ENCODE peak calls at places on chromosomes 5 and 9, in ten cellular contexts. Y is uterus, H is Peyer's patch, V is PC-3, U is mucosa of descending colon, J is stomach, W is body of pancreas, E is adrenal gland, A is lung, B is cardiac muscle cell. X is an unnamed sample.

GRCh38 chr9:35552837-35553236 is 52.2 kb upstream of the TESK1 start:
- DNase-seq in Y (no peak), H (no peak), V (peak; percentile 20), U (no peak), J (no peak), W (no peak), E (no peak), A (no peak), B (no peak), X (no peak)

GRCh38 chr5:56123531-56124243 is 109.4 kb downstream of the ANKRD55 start:
- DNase-seq in Y (peak; percentile 67), H (peak; percentile 58), V (peak; percentile 87), U (peak; percentile 24), J (peak; percentile 27), W (peak; percentile 69), E (peak; percentile 81), A (peak; percentile 59), B (peak; percentile 50), X (peak; percentile 98)

GRCh38 chr5:158807947-158808346 is 291.8 kb downstream of the EBF1 start:
- DNase-seq in Y (no peak), H (no peak), V (no peak), U (no peak), J (no peak), W (no peak), E (peak; percentile 4), A (no peak), B (no peak), X (no peak)

GRCh38 chr5:117681855-117682254 is 1107.2 kb upstream of the SEMA6A start:
- DNase-seq in Y (no peak), H (no peak), V (no peak), U (no peak), J (no peak), W (no peak), E (no peak), A (no peak), B (no peak), X (no peak)

GRCh38 chr5:40652441-40653220 is 27.1 kb upstream of the PTGER4 start:
- DNase-seq in Y (no peak), H (no peak), V (no peak), U (peak; percentile 34), J (no peak), W (no peak), E (no peak), A (no peak), B (no peak), X (no peak)

GRCh38 chr9:214488-215448 is at the start of gene DOCK8:
- DNase-seq in Y (peak; percentile 22), H (peak; percentile 87), V (peak; percentile 63), U (peak; percentile 73), J (peak; percentile 83), W (peak; percentile 78), E (peak; percentile 76), A (peak; percentile 81), B (peak; percentile 72), X (peak; percentile 15)

GRCh38 chr9:35035851-35036701 is 36.3 kb downstream of the VCP start:
- DNase-seq in Y (peak; percentile 60), H (peak; percentile 55), V (no peak), U (peak; percentile 31), J (peak; percentile 39), W (no peak), E (peak; percentile 27), A (peak; percentile 45), B (no peak), X (no peak)

GRCh38 chr5:31854625-31855526 is 215.9 kb downstream of the PDZD2 start:
- DNase-seq in Y (peak; percentile 75), H (no peak), V (peak; percentile 79), U (peak; percentile 4), J (peak; percentile 50), W (peak; percentile 15), E (peak; percentile 24), A (peak; percentile 51), B (peak; percentile 59), X (peak; percentile 56)

DNA sequence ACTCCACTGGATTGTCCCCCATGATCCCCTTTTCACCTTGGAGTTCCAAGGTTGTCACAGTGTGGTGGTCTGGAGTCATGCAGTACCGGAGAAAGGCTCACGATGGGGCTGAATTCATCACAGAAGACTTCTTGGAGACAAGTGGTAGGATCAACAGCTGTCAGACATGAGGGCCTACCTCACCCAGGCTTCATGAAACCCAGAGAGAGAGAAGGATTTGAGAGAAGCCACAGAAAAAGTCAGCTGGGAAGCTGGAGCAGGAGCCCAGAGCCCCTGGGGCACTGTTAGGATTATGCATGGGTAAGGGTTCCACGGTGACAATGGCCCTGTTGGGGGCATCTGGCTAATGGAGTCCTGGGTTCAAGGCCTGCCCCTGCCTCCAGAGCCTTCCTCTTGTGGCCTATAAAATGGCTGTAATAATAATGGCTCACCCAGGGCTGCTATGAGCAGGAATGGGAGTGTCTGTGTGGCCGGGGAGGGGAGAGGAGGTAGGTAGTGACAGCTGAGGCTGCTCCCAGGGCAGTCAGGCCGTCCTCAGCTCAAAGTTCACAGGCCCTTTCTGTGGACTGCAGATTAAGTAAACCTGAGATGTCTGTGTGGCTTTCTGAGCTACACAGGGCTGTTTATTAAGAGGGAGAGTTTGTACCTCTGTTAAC is 910 bp downstream of the TRIM14 start:
- DNase-seq in Y (no peak), H (peak; percentile 91), V (peak; percentile 38), U (peak; percentile 82), J (peak; percentile 52), W (peak; percentile 60), E (no peak), A (no peak), B (no peak), X (peak; percentile 42)
- H3K4me3 ChIP-seq in Y (peak overlapping the region; percentile 63), H (peak overlapping the region; percentile 88), V (peak overlapping the region; percentile 88), U (peak overlapping the region; percentile 61), J (peak overlapping the region; percentile 75), W (peak overlapping the region; percentile 90), E (no peak overlapping the region), A (peak overlapping the region; percentile 88), B (no peak overlapping the region), X (peak overlapping the region; percentile 76)

DNA sequence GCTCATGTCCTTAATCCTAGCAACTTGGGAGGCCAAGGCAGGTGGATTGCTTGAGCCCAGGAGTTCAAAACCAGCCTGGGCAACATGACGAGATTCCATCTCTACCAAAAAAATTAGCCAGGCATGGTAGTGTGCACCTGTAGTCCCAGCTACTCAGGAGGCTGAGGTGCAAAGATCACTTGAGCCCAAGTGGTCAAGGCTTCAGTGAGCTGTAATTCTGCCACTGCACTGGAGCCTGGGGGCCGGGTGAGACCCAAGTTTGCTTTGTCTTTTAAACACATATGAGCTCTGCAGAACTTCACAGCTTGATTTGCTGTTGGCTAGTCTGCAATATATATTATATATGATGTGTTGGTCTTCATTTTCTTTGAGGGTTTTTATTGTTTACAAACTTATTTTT is 89.8 kb downstream of the UBE2R2 start:
- DNase-seq in Y (no peak), H (no peak), V (no peak), U (no peak), J (no peak), W (no peak), E (no peak), A (no peak), B (no peak), X (no peak)
- H3K36me3 ChIP-seq in Y (no peaks in the 10 kb centered on the region), H (no peaks in the 10 kb centered on the region), V (no peaks in the 10 kb centered on the region), U (no peaks in the 10 kb centered on the region), J (peaks cover 6% of the 10 kb centered on the region), W (peaks cover 2% of the 10 kb centered on the region), E (no peaks in the 10 kb centered on the region), A (peaks cover 9% of the 10 kb centered on the region), B (peaks cover 9% of the 10 kb centered on the region), X (no peaks in the 10 kb centered on the region)

GRCh38 chr5:135534609-135535419 is 950 bp downstream of the NEUROG1 start:
- DNase-seq in Y (no peak), H (no peak), V (no peak), U (no peak), J (no peak), W (no peak), E (no peak), A (no peak), B (no peak), X (no peak)

GRCh38 chr5:135537745-135538144 is 2.0 kb upstream of the NEUROG1 start:
- DNase-seq in Y (no peak), H (no peak), V (no peak), U (no peak), J (no peak), W (no peak), E (no peak), A (no peak), B (no peak), X (no peak)

GRCh38 chr5:135537271-135537670 is 1.5 kb upstream of the NEUROG1 start:
- DNase-seq in Y (no peak), H (no peak), V (no peak), U (no peak), J (no peak), W (no peak), E (no peak), A (no peak), B (no peak), X (no peak)

GRCh38 chr5:135535420-135535819 is 344 bp downstream of the NEUROG1 start:
- DNase-seq in Y (no peak), H (no peak), V (no peak), U (no peak), J (no peak), W (no peak), E (no peak), A (no peak), B (peak; percentile 33), X (peak; percentile 52)

GRCh38 chr5:135535820-135536801 is at the start of gene NEUROG1:
- DNase-seq in Y (no peak), H (no peak), V (no peak), U (no peak), J (no peak), W (no peak), E (no peak), A (no peak), B (peak; percentile 53), X (no peak)
- H3K4me3 ChIP-seq in Y (no peak within 1 kb of the TSS), H (peak within 1 kb of the TSS; percentile 21), V (no peak within 1 kb of the TSS), U (no peak within 1 kb of the TSS), J (no peak within 1 kb of the TSS), W (no peak within 1 kb of the TSS), E (no peak within 1 kb of the TSS), A (no peak within 1 kb of the TSS), B (no peak within 1 kb of the TSS), X (peak within 1 kb of the TSS; percentile 22)

GRCh38 chr5:176458904-176459561 is 10.8 kb downstream of the FAF2 start:
- DNase-seq in Y (no peak), H (no peak), V (peak; percentile 51), U (no peak), J (no peak), W (no peak), E (no peak), A (no peak), B (no peak), X (no peak)

GRCh38 chr5:176466245-176466871 is 18.2 kb downstream of the FAF2 start:
- DNase-seq in Y (no peak), H (no peak), V (peak; percentile 20), U (no peak), J (no peak), W (no peak), E (no peak), A (no peak), B (no peak), X (peak; percentile 38)

GRCh38 chr5:176461349-176461748 is 13.2 kb downstream of the FAF2 start:
- DNase-seq in Y (no peak), H (no peak), V (no peak), U (no peak), J (no peak), W (no peak), E (no peak), A (no peak), B (no peak), X (no peak)

DNA sequence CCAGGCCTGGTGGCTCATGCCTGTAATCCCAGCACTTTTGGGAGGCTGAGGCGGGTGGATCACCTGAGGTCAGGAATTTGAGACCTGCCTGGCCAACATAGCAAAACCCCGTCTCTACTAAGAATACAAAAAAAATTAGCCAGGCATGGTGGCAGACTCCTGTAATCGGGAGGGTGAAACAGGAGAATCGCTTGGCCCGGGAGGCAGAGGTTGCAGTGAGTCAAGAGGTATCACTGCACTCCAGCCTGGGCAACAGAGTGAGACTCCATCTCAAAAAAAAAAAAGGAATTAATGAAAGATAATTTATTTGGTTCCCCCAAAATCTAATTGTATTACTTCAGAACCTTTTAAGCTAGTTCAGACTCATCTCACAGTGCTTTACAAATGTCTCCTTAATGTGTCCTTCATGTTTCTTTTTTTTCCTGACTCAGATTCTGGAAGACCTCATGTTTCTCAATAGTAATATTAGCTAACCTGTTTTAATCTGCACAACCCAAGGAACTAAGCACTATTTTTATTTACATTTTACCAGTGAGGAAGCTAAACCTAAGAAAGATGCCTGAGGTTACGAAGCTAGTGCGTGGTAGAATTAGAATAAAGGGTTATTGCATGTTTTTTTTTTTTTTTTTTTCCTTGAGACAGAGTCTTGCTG is 15.1 kb downstream of the FAF2 start:
- DNase-seq in Y (no peak), H (no peak), V (no peak), U (no peak), J (no peak), W (no peak), E (no peak), A (no peak), B (no peak), X (no peak)
- H3K36me3 ChIP-seq in Y (no peaks in the 10 kb centered on the region), H (no peaks in the 10 kb centered on the region), V (peaks cover 2% of the 10 kb centered on the region), U (no peaks in the 10 kb centered on the region), J (peaks cover 5% of the 10 kb centered on the region), W (no peaks in the 10 kb centered on the region), E (no peaks in the 10 kb centered on the region), A (no peaks in the 10 kb centered on the region), B (no peaks in the 10 kb centered on the region), X (peaks cover 46% of the 10 kb centered on the region)